ENCODE peak calls at places on chromosomes 6 and 20, in ten cellular contexts. G, W, Q, L, C, S, F, O, Z and N are unnamed samples.

GRCh38 chr20:61246269-61246668 is 5.8 kb upstream of the CDH4 start:
- DNase-seq in G (no peak), W (no peak), Q (no peak), L (no peak), C (no peak), S (no peak), F (no peak), O (no peak), Z (no peak), N (no peak)

GRCh38 chr6:62707914-62708313 is 421.9 kb upstream of the KHDRBS2 start:
- DNase-seq in G (no peak), W (no peak), Q (no peak), L (no peak), C (no peak), S (no peak), F (no peak), O (no peak), Z (no peak), N (no peak)

GRCh38 chr20:33733654-33734576 is 2.1 kb downstream of the ZNF341 start:
- DNase-seq in G (peak), W (no peak), Q (peak), L (peak), C (peak), S (no peak), F (peak), O (no peak), Z (no peak), N (no peak)

GRCh38 chr20:48676125-48676524 is 151.7 kb downstream of the PREX1 start:
- DNase-seq in G (no peak), W (no peak), Q (no peak), L (no peak), C (no peak), S (peak), F (no peak), O (no peak), Z (no peak), N (no peak)

GRCh38 chr6:344816-345340 is 46.7 kb upstream of the IRF4 start:
- DNase-seq in G (no peak), W (no peak), Q (no peak), L (no peak), C (no peak), S (peak), F (no peak), O (no peak), Z (no peak), N (peak)

GRCh38 chr6:158174514-158174913 is 6.4 kb downstream of the GTF2H5 start:
- DNase-seq in G (no peak), W (peak), Q (peak), L (no peak), C (no peak), S (no peak), F (no peak), O (no peak), Z (peak), N (no peak)

GRCh38 chr6:105596284-105596755 is 193.4 kb upstream of the PREP start:
- DNase-seq in G (no peak), W (peak), Q (no peak), L (no peak), C (no peak), S (no peak), F (no peak), O (no peak), Z (no peak), N (no peak)

GRCh38 chr6:1088441-1089001 is 223.4 kb upstream of the FOXQ1 start:
- DNase-seq in G (peak), W (no peak), Q (no peak), L (no peak), C (no peak), S (no peak), F (no peak), O (no peak), Z (no peak), N (no peak)

GRCh38 chr6:118296129-118296852 is 251.8 kb upstream of the PLN start:
- DNase-seq in G (no peak), W (no peak), Q (no peak), L (no peak), C (no peak), S (no peak), F (no peak), O (no peak), Z (no peak), N (no peak)

GRCh38 chr20:51321343-51322163 is 221.0 kb downstream of the NFATC2 start:
- DNase-seq in G (no peak), W (no peak), Q (no peak), L (no peak), C (no peak), S (no peak), F (no peak), O (no peak), Z (no peak), N (no peak)

GRCh38 chr6:53042112-53042511 is 23.1 kb upstream of the FBXO9 start:
- DNase-seq in G (no peak), W (no peak), Q (no peak), L (no peak), C (no peak), S (no peak), F (no peak), O (no peak), Z (no peak), N (no peak)

GRCh38 chr20:11755071-11755881 is 162.4 kb upstream of the BTBD3 start:
- DNase-seq in G (no peak), W (peak), Q (no peak), L (no peak), C (no peak), S (no peak), F (no peak), O (no peak), Z (no peak), N (no peak)

GRCh38 chr6:33613146-33613793 is 7.9 kb upstream of the ITPR3 start:
- DNase-seq in G (no peak), W (peak), Q (no peak), L (no peak), C (no peak), S (no peak), F (no peak), O (no peak), Z (no peak), N (no peak)

GRCh38 chr6:35368038-35368887 is 25.9 kb downstream of the PPARD start:
- DNase-seq in G (no peak), W (no peak), Q (no peak), L (peak), C (no peak), S (no peak), F (peak), O (no peak), Z (no peak), N (no peak)

GRCh38 chr6:70310063-70310694 is 7.3 kb upstream of the COL9A1 start:
- DNase-seq in G (no peak), W (peak), Q (no peak), L (peak), C (no peak), S (no peak), F (peak), O (peak), Z (no peak), N (no peak)

GRCh38 chr6:116518621-116519020 is 7.2 kb downstream of the CALHM5 start:
- DNase-seq in G (no peak), W (no peak), Q (no peak), L (no peak), C (no peak), S (no peak), F (no peak), O (no peak), Z (no peak), N (no peak)

GRCh38 chr6:155778336-155778735 is 322.7 kb upstream of the NOX3 start:
- DNase-seq in G (no peak), W (no peak), Q (no peak), L (no peak), C (no peak), S (no peak), F (no peak), O (no peak), Z (no peak), N (no peak)

GRCh38 chr6:40419377-40419776 is 167.8 kb downstream of the LRFN2 start:
- DNase-seq in G (no peak), W (no peak), Q (peak), L (no peak), C (no peak), S (peak), F (no peak), O (no peak), Z (no peak), N (no peak)

GRCh38 chr6:2688416-2689064 is 62.2 kb downstream of the MYLK4 start:
- DNase-seq in G (no peak), W (peak), Q (no peak), L (no peak), C (no peak), S (no peak), F (peak), O (no peak), Z (no peak), N (no peak)

GRCh38 chr6:163836916-163837660 is 422.6 kb downstream of the QKI start:
- DNase-seq in G (no peak), W (no peak), Q (no peak), L (no peak), C (no peak), S (no peak), F (no peak), O (no peak), Z (no peak), N (no peak)

GRCh38 chr6:27684264-27685211 is 211.6 kb upstream of the ZNF184 start:
- DNase-seq in G (peak), W (no peak), Q (peak), L (peak), C (peak), S (no peak), F (peak), O (peak), Z (no peak), N (no peak)

GRCh38 chr6:3230275-3231212 is 3.1 kb upstream of the TUBB2B start:
- DNase-seq in G (no peak), W (no peak), Q (no peak), L (no peak), C (no peak), S (no peak), F (no peak), O (no peak), Z (no peak), N (no peak)

GRCh38 chr6:169070506-169071176 is 183.0 kb downstream of the THBS2 start:
- DNase-seq in G (peak), W (peak), Q (peak), L (no peak), C (no peak), S (no peak), F (peak), O (no peak), Z (peak), N (no peak)

GRCh38 chr6:89369009-89369408 is 16.5 kb upstream of the UBE2J1 start:
- DNase-seq in G (peak), W (no peak), Q (peak), L (peak), C (no peak), S (peak), F (no peak), O (no peak), Z (no peak), N (peak)

GRCh38 chr6:167738386-167738785 is 88.3 kb upstream of the AFDN start:
- DNase-seq in G (no peak), W (no peak), Q (no peak), L (no peak), C (no peak), S (no peak), F (no peak), O (no peak), Z (no peak), N (no peak)

GRCh38 chr6:104143757-104144156 is 716.0 kb downstream of the HACE1 start:
- DNase-seq in G (no peak), W (no peak), Q (no peak), L (no peak), C (no peak), S (no peak), F (no peak), O (no peak), Z (no peak), N (no peak)

GRCh38 chr20:43824699-43825402 is 89.8 kb upstream of the TOX2 start:
- DNase-seq in G (no peak), W (no peak), Q (peak), L (no peak), C (peak), S (no peak), F (no peak), O (peak), Z (no peak), N (peak)

GRCh38 chr6:24664049-24664987 is 2.4 kb downstream of the TDP2 start:
- DNase-seq in G (peak), W (no peak), Q (no peak), L (no peak), C (no peak), S (no peak), F (no peak), O (no peak), Z (no peak), N (no peak)
- H3K4me3 ChIP-seq in G (peak), W (no peak), Q (no peak), L (peak), C (no peak), S (no peak), F (peak), O (no peak), Z (no peak), N (no peak)

DNA sequence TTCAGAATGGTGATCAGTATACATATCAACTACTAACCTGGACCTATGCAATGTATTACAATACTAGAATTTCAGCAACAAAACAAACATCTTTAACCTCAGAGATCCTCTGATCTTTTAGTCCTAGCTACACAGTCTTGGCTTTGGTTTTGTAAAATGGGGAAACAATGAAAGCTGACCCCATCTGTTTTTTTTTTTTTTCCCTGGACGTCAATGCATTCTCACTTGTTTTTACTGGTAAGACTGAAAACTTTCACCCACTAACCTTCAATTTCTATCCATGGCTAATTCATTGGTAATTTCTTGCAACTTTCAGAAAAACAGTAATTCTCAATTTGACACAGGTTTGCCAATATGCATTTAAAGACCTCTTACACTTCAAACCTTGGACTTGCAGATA is 3.0 kb downstream of the KIF13A start:
- DNase-seq in G (no peak), W (no peak), Q (no peak), L (no peak), C (no peak), S (no peak), F (no peak), O (no peak), Z (no peak), N (no peak)
- H3K4me3 ChIP-seq in G (no peak), W (no peak), Q (no peak), L (no peak), C (no peak), S (peak), F (no peak), O (no peak), Z (no peak), N (peak)

GRCh38 chr6:130749402-130749801 is 77.8 kb upstream of the SMLR1 start:
- DNase-seq in G (no peak), W (no peak), Q (no peak), L (no peak), C (no peak), S (no peak), F (peak), O (no peak), Z (no peak), N (no peak)
- H3K4me3 ChIP-seq in G (no peak), W (no peak), Q (no peak), L (no peak), C (no peak), S (no peak), F (no peak), O (no peak), Z (no peak), N (no peak)

DNA sequence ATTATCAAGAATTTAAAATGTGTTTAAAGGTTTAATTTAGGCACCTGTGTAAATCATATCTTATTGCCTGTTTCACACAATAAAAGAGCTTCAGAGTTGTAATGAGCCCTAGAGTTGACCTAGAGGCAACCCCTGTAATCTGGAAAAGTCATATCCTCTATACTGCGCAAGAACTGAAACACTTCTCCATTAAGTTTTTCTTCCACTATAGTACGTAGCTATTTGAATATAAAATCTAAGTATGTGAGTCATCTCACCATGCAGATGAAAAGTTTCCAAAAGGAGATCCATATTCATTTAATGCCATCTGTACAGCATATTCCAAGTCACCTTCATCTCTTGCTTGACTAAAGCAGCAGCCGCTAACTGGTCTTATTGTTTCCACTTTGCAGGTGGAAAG is 26.0 kb upstream of the TAAR1 start:
- DNase-seq in G (no peak), W (no peak), Q (no peak), L (no peak), C (no peak), S (no peak), F (no peak), O (no peak), Z (no peak), N (no peak)
- H3K4me3 ChIP-seq in G (no peak), W (no peak), Q (no peak), L (no peak), C (no peak), S (no peak), F (no peak), O (no peak), Z (no peak), N (no peak)

GRCh38 chr20:1185781-1186334 is 1.1 kb upstream of the TMEM74B start:
- DNase-seq in G (peak), W (no peak), Q (peak), L (peak), C (no peak), S (peak), F (peak), O (no peak), Z (no peak), N (peak)
- H3K4me3 ChIP-seq in G (peak), W (peak), Q (peak), L (no peak), C (no peak), S (peak), F (no peak), O (no peak), Z (no peak), N (peak)

GRCh38 chr6:156867121-156867520 is 89.9 kb downstream of the ARID1B start:
- DNase-seq in G (no peak), W (no peak), Q (no peak), L (no peak), C (no peak), S (no peak), F (no peak), O (no peak), Z (no peak), N (no peak)

GRCh38 chr6:156869986-156870398 is 92.8 kb downstream of the ARID1B start:
- DNase-seq in G (no peak), W (no peak), Q (no peak), L (no peak), C (no peak), S (no peak), F (no peak), O (no peak), Z (no peak), N (no peak)

GRCh38 chr6:156870926-156871539 is 93.9 kb downstream of the ARID1B start:
- DNase-seq in G (no peak), W (no peak), Q (no peak), L (no peak), C (no peak), S (no peak), F (no peak), O (no peak), Z (no peak), N (no peak)

GRCh38 chr6:156866181-156866862 is 89.1 kb downstream of the ARID1B start:
- DNase-seq in G (peak), W (no peak), Q (no peak), L (peak), C (no peak), S (no peak), F (no peak), O (no peak), Z (no peak), N (no peak)

GRCh38 chr6:156868385-156868784 is 91.2 kb downstream of the ARID1B start:
- DNase-seq in G (no peak), W (no peak), Q (no peak), L (no peak), C (no peak), S (no peak), F (no peak), O (no peak), Z (no peak), N (no peak)
- H3K4me3 ChIP-seq in G (no peak), W (no peak), Q (no peak), L (no peak), C (no peak), S (no peak), F (no peak), O (no peak), Z (no peak), N (no peak)